ENCODE peak calls at places on chromosomes 2 and 18, in eight cellular contexts. B, N, E, C, Y, Q, D and P are unnamed samples.

GRCh38 chr2:118731396-118731795 is 116.1 kb downstream of the EN1 start:
- DNase-seq in N (no peak), D (no peak), B (no peak), Y (no peak), C (no peak), Q (no peak), E (no peak), P (no peak)

GRCh38 chr2:110099471-110100225 is 16.0 kb downstream of the MALL start:
- DNase-seq in E (no peak), Q (no peak), D (no peak), Y (no peak), B (no peak), C (peak; percentile 48), N (no peak), P (no peak)

GRCh38 chr2:239006886-239007285 is 159.0 kb downstream of the TWIST2 start:
- DNase-seq in Q (no peak), C (no peak), Y (no peak), B (no peak), N (no peak), E (peak; percentile 26), D (peak; percentile 1), P (no peak)

GRCh38 chr18:27213123-27213717 is 28.1 kb upstream of the CHST9 start:
- DNase-seq in Q (peak; percentile 33), Y (peak; percentile 18), B (no peak), C (no peak), N (no peak), E (no peak), D (no peak), P (no peak)

GRCh38 chr18:58005036-58005435 is 39.0 kb upstream of the NEDD4L start:
- DNase-seq in Q (no peak), Y (no peak), D (no peak), E (peak; percentile 27), C (no peak), B (no peak), N (no peak), P (no peak)

GRCh38 chr18:22391571-22392359 is 25.9 kb downstream of the CTAGE1 start:
- DNase-seq in D (no peak), C (no peak), Y (peak; percentile 77), E (peak; percentile 23), B (no peak), Q (no peak), N (peak; percentile 27), P (peak; percentile 33)

GRCh38 chr2:26495705-26496271 is 17.9 kb upstream of the OTOF start:
- DNase-seq in E (no peak), D (no peak), C (no peak), Y (peak; percentile 40), B (peak; percentile 89), Q (no peak), N (no peak), P (no peak)

GRCh38 chr18:23627964-23628363 is 34.7 kb downstream of the ANKRD29 start:
- DNase-seq in Y (no peak), N (no peak), E (no peak), C (no peak), D (no peak), Q (no peak), B (no peak), P (no peak)

GRCh38 chr18:68478246-68478645 is 236.7 kb downstream of the TMX3 start:
- DNase-seq in N (no peak), D (no peak), C (no peak), Q (no peak), Y (no peak), B (no peak), E (no peak), P (no peak)

GRCh38 chr2:29311458-29311857 is 196.2 kb downstream of the CLIP4 start:
- DNase-seq in C (no peak), Q (no peak), N (no peak), Y (no peak), E (no peak), D (no peak), B (no peak), P (no peak)

GRCh38 chr2:169509230-169509917 is at the start of gene KLHL41:
- DNase-seq in N (no peak), Q (peak; percentile 30), Y (peak; percentile 34), E (no peak), B (peak; percentile 57), C (no peak), D (no peak), P (no peak)

GRCh38 chr18:49597556-49597955 is 35.7 kb downstream of the LIPG start:
- DNase-seq in D (no peak), Y (no peak), C (no peak), B (no peak), N (no peak), Q (peak; percentile 88), E (no peak), P (no peak)

GRCh38 chr2:120732506-120733237 is 3.0 kb upstream of the GLI2 start:
- DNase-seq in E (no peak), Q (no peak), N (no peak), C (peak; percentile 54), B (no peak), D (no peak), Y (no peak), P (no peak)

GRCh38 chr2:30656079-30656478 is 151.2 kb downstream of the CAPN13 start:
- DNase-seq in Q (no peak), C (no peak), E (no peak), B (no peak), N (no peak), D (no peak), Y (no peak), P (no peak)

GRCh38 chr2:209334188-209335017 is 89.4 kb upstream of the MAP2 start:
- DNase-seq in C (no peak), B (peak; percentile 78), D (no peak), N (peak; percentile 25), Q (peak; percentile 66), Y (peak; percentile 53), E (peak; percentile 62), P (peak; percentile 25)

GRCh38 chr2:161085041-161085598 is 75.1 kb upstream of the TANK start:
- DNase-seq in N (no peak), E (no peak), B (no peak), Y (peak; percentile 31), Q (no peak), D (no peak), C (no peak), P (no peak)

GRCh38 chr18:13585379-13586153 is 140.8 kb downstream of the FAM210A start:
- DNase-seq in N (no peak), Q (no peak), B (no peak), D (no peak), Y (no peak), E (no peak), C (no peak), P (no peak)

GRCh38 chr18:35026407-35027061 is 14.7 kb upstream of the MAPRE2 start:
- DNase-seq in B (peak; percentile 54), N (no peak), E (no peak), D (no peak), Q (no peak), Y (no peak), C (no peak), P (no peak)

GRCh38 chr18:74498712-74499629 is 2.8 kb downstream of the CNDP2 start:
- DNase-seq in E (no peak), Q (no peak), Y (no peak), B (no peak), C (no peak), D (no peak), N (peak; percentile 45), P (peak; percentile 31)

GRCh38 chr2:197286805-197287595 is 23.6 kb downstream of the ANKRD44 start:
- DNase-seq in B (no peak), C (no peak), E (peak; percentile 90), Y (peak; percentile 86), N (peak; percentile 61), D (peak; percentile 38), Q (no peak), P (no peak)

GRCh38 chr2:138275881-138276280 is 225.7 kb upstream of the SPOPL start:
- DNase-seq in C (no peak), Y (peak; percentile 13), E (peak; percentile 61), N (no peak), D (no peak), Q (no peak), B (no peak), P (no peak)

GRCh38 chr2:56199492-56199891 is 15.7 kb downstream of the CCDC85A start:
- DNase-seq in Q (no peak), D (no peak), B (no peak), Y (peak; percentile 29), N (no peak), C (no peak), E (no peak), P (no peak)

GRCh38 chr2:193240752-193241151 is 1046.0 kb upstream of the TMEFF2 start:
- DNase-seq in E (peak; percentile 2), N (no peak), D (no peak), Y (no peak), B (peak; percentile 53), C (no peak), Q (no peak), P (no peak)
- TF ChIP-seq CTCF in E (peak; percentile 24), N (no peak), D (no peak), Y (peak; percentile 20), B (peak; percentile 69), C (peak; percentile 32), Q (no peak), P (no peak)

DNA sequence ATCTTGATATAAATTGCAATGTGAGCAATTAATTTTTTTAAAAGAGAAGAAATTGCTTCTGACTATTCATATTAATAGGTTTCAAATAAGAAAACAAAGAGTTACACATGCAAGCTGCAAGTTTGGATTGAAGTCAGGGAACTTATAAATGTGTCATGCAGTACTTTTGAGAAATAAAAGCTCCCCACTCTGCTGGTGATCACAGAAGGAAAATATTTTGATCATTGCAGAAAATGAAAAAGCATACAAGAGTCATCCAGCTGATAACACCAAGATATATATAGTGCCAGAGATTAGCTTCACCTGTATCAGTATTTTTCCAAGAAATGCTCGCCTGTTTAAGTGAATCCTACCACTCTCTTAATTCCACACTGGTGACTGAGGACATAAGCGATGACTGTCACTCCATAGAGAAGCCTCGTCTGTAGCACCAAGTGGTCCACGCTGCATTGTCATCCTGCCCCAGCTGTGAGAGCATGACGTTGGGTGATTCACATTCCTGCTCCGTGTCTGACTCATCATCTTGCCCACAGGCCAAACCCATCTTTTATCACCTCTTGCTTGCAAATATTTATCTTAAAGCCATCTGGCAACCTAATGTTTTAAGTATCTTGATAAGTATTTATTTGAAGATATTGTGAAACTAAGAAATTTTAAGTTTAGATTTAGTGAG is 178.0 kb downstream of the ASXL3 start:
- DNase-seq in C (no peak), D (no peak), Q (no peak), E (peak; percentile 29), B (no peak), Y (peak; percentile 32), N (no peak), P (no peak)
- TF ChIP-seq CTCF in C (no peak), D (no peak), Q (no peak), E (no peak), B (no peak), Y (no peak), N (no peak), P (no peak)

GRCh38 chr2:20653695-20654306 is 2.9 kb upstream of the HS1BP3 start:
- DNase-seq in N (no peak), C (no peak), Y (no peak), Q (no peak), D (no peak), E (no peak), B (no peak), P (no peak)
- TF ChIP-seq CTCF in N (no peak), C (no peak), Y (no peak), Q (peak; percentile 55), D (no peak), E (no peak), B (no peak), P (no peak)

DNA sequence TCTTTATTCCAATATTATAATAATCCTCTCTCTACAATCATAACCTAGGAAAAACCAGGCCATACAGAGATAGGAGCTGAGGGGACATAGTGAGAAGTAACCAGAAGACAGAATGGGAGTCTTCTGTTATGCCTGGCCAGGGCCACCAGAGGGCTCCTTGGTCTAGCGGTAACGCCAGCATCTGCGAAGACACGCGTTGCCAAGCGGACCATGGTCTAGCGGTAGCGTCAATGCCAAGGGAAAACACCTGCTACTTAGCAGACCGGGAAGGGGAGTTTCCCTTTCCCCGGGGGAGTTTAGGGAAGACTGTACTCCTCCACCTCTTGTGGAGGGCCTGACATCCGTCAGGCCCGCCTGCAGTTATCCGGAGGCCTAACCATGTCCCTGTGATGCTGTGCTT is 36.6 kb downstream of the ARL6IP6 start:
- DNase-seq in D (no peak), Q (no peak), Y (no peak), B (peak; percentile 62), E (peak; percentile 43), N (no peak), C (no peak), P (no peak)
- TF ChIP-seq CTCF in D (no peak), Q (peak; percentile 55), Y (peak; percentile 28), B (peak; percentile 65), E (peak; percentile 38), N (no peak), C (peak; percentile 37), P (no peak)